ENCODE peak calls at places on chromosomes 7 and 10, in six cellular contexts. U is CD4-positive, alpha-beta T cell; X is WTC11; V is amniotic stem cell; B is A549; H is HL-60. N is an unnamed sample.

GRCh38 chr7:101557421-101557820 is 71.7 kb downstream of the MYL10 start:
- DNase-seq in H (no peak), U (no peak), B (no peak), V (no peak), X (no peak), N (no peak)

GRCh38 chr7:2405601-2406345 is 2.4 kb downstream of the CHST12 start:
- DNase-seq in V (no peak), H (peak; percentile 70), B (no peak), U (peak; percentile 47), X (no peak), N (peak; percentile 44)

GRCh38 chr10:109912335-109913282 is 10.7 kb downstream of the XPNPEP1 start:
- DNase-seq in V (no peak), H (no peak), U (no peak), B (no peak), X (no peak), N (no peak)

GRCh38 chr10:130824230-130825014 is 487.1 kb downstream of the TCERG1L start:
- DNase-seq in U (no peak), B (no peak), X (no peak), V (no peak), H (no peak), N (no peak)

GRCh38 chr7:106367018-106367420 is 82.2 kb upstream of the NAMPT start:
- DNase-seq in U (no peak), H (peak; percentile 48), B (no peak), X (peak; percentile 21), V (no peak), N (no peak)

GRCh38 chr7:103914147-103914899 is 75.1 kb downstream of the RELN start:
- DNase-seq in H (no peak), V (no peak), X (no peak), B (no peak), U (no peak), N (no peak)

GRCh38 chr7:3063016-3063753 is 19.5 kb upstream of the CARD11 start:
- DNase-seq in B (no peak), V (no peak), X (no peak), U (peak; percentile 69), H (no peak), N (peak; percentile 19)

GRCh38 chr10:44295619-44296222 is 89.2 kb downstream of the CXCL12 start:
- DNase-seq in H (no peak), X (no peak), B (no peak), V (no peak), U (no peak), N (no peak)

GRCh38 chr7:151796871-151797270 is 80.0 kb downstream of the PRKAG2 start:
- DNase-seq in H (no peak), U (no peak), B (no peak), V (no peak), X (no peak), N (no peak)

GRCh38 chr7:1693991-1694524 is 24.0 kb downstream of the ELFN1 start:
- DNase-seq in U (no peak), V (no peak), X (peak; percentile 82), H (no peak), B (peak; percentile 50), N (no peak)

GRCh38 chr10:133481086-133481643 is 27.4 kb downstream of the SCART1 start:
- DNase-seq in V (no peak), B (no peak), U (no peak), H (no peak), X (no peak), N (no peak)

GRCh38 chr10:114634607-114634974 is 23.5 kb downstream of the ABLIM1 start:
- DNase-seq in X (no peak), B (peak; percentile 63), U (no peak), V (peak; percentile 98), H (no peak), N (no peak)

GRCh38 chr10:3173173-3173878 is 744 bp upstream of the PITRM1 start:
- DNase-seq in X (peak; percentile 100), B (peak; percentile 90), U (no peak), V (no peak), H (no peak), N (no peak)

GRCh38 chr10:71274901-71275796 is 43.9 kb upstream of the SLC29A3 start:
- DNase-seq in X (no peak), B (peak; percentile 12), V (no peak), H (peak; percentile 53), U (no peak), N (no peak)

GRCh38 chr10:130877131-130877530 is 434.4 kb downstream of the TCERG1L start:
- DNase-seq in V (no peak), X (no peak), H (no peak), U (no peak), B (no peak), N (no peak)

GRCh38 chr10:118308664-118309063 is 33.5 kb downstream of the FAM204A start:
- DNase-seq in B (no peak), X (peak; percentile 18), V (no peak), H (no peak), U (no peak), N (no peak)

GRCh38 chr10:103491729-103492364 is 1.7 kb upstream of the NEURL1 start:
- DNase-seq in X (no peak), V (peak; percentile 69), B (peak; percentile 77), U (no peak), H (no peak), N (no peak)

GRCh38 chr10:132665946-132666732 is 119.8 kb downstream of the NKX6-2 start:
- DNase-seq in U (no peak), V (peak; percentile 56), X (no peak), B (peak; percentile 71), H (peak; percentile 15), N (no peak)

GRCh38 chr10:68560201-68560915 is at the start of gene TET1:
- DNase-seq in H (peak; percentile 61), X (peak; percentile 90), B (peak; percentile 61), V (no peak), U (no peak), N (peak; percentile 11)

GRCh38 chr7:155974186-155974897 is 162.1 kb upstream of the SHH start:
- DNase-seq in U (no peak), H (no peak), X (no peak), B (no peak), V (no peak), N (no peak)

GRCh38 chr10:12579954-12580858 is 230.9 kb downstream of the CAMK1D start:
- DNase-seq in H (no peak), X (no peak), V (no peak), U (no peak), B (peak; percentile 59), N (no peak)

GRCh38 chr7:157291404-157292080 is 45.3 kb upstream of the DNAJB6 start:
- DNase-seq in B (no peak), H (no peak), X (no peak), V (no peak), U (no peak), N (no peak)

GRCh38 chr7:137669706-137670105 is 177.1 kb downstream of the DGKI start:
- DNase-seq in B (no peak), U (no peak), H (no peak), V (peak; percentile 37), X (no peak), N (no peak)

GRCh38 chr7:157271991-157272324 is 64.8 kb upstream of the DNAJB6 start:
- DNase-seq in B (peak; percentile 64), H (no peak), X (no peak), V (peak; percentile 90), U (no peak), N (no peak)

GRCh38 chr7:151249034-151249731 is 689 bp upstream of the SMARCD3 start:
- DNase-seq in U (peak; percentile 24), H (peak; percentile 64), X (no peak), V (peak; percentile 27), B (peak; percentile 60), N (no peak)

GRCh38 chr10:58963101-58963534 is 213.3 kb upstream of the PHYHIPL start:
- DNase-seq in U (no peak), B (peak; percentile 21), V (no peak), H (no peak), X (peak; percentile 67), N (no peak)

GRCh38 chr7:2380461-2380860 is 22.9 kb upstream of the CHST12 start:
- DNase-seq in H (no peak), X (no peak), B (no peak), V (no peak), U (no peak), N (no peak)

GRCh38 chr10:106582291-106582690 is 582.2 kb downstream of the SORCS1 start:
- DNase-seq in V (no peak), B (peak; percentile 8), H (no peak), X (no peak), U (no peak), N (no peak)

GRCh38 chr10:86954681-86955500 is 2.5 kb downstream of the MMRN2 start:
- DNase-seq in U (no peak), X (no peak), B (no peak), V (no peak), H (no peak), N (no peak)

GRCh38 chr10:118531105-118531851 is 64.2 kb downstream of the PRLHR start:
- DNase-seq in X (no peak), H (peak; percentile 87), B (no peak), V (no peak), U (no peak), N (no peak)

GRCh38 chr7:18693401-18693800 is 197.9 kb downstream of the HDAC9 start:
- DNase-seq in X (no peak), U (no peak), V (peak; percentile 15), B (peak; percentile 39), H (no peak), N (no peak)

N was measured in CD8-positive, alpha-beta T cell.